ENCODE peak calls at places on chromosome X, in nine cellular contexts. R, Z, T, C, L, Y, K, F and U are unnamed samples.

GRCh38 chrX:132037479-132037993 is 14.4 kb downstream of the STK26 start:
- DNase-seq in C (no peak), Y (no peak), R (no peak), Z (no peak), T (no peak), F (no peak), L (no peak), K (no peak), U (no peak)

GRCh38 chrX:24838624-24839023 is 144.9 kb downstream of the POLA1 start:
- DNase-seq in F (peak), Z (peak), C (peak), K (peak), T (no peak), Y (peak), R (no peak), L (no peak), U (peak)

GRCh38 chrX:17470136-17470535 is 95.1 kb downstream of the NHS start:
- DNase-seq in K (no peak), R (no peak), Z (no peak), L (no peak), C (no peak), F (no peak), Y (peak), T (no peak), U (no peak)

GRCh38 chrX:3549442-3549875 is 164.0 kb downstream of the PRKX start:
- DNase-seq in L (no peak), T (no peak), F (peak), K (no peak), Y (peak), C (peak), Z (no peak), R (no peak), U (peak)

GRCh38 chrX:47854474-47854873 is 17.8 kb downstream of the ZNF81 start:
- DNase-seq in L (no peak), K (peak), Y (no peak), C (no peak), F (no peak), T (no peak), Z (no peak), R (no peak), U (no peak)

GRCh38 chrX:69096963-69097362 is 68.3 kb downstream of the PJA1 start:
- DNase-seq in R (no peak), T (no peak), F (no peak), Z (no peak), Y (no peak), C (no peak), L (no peak), K (no peak), U (no peak)

GRCh38 chrX:40380649-40381488 is 199.9 kb upstream of the ATP6AP2 start:
- DNase-seq in Y (no peak), L (no peak), T (no peak), F (no peak), R (no peak), C (peak), Z (no peak), K (no peak), U (no peak)

GRCh38 chrX:120452131-120452530 is 17.0 kb downstream of the LAMP2 start:
- DNase-seq in F (no peak), C (peak), Y (no peak), R (no peak), K (peak), T (no peak), L (no peak), Z (no peak), U (peak)

GRCh38 chrX:31165241-31166035 is 93.6 kb upstream of the FTHL17 start:
- DNase-seq in K (no peak), T (no peak), Z (no peak), Y (no peak), L (no peak), F (no peak), R (no peak), C (no peak), U (peak)

GRCh38 chrX:38347136-38347535 is 5.3 kb upstream of the OTC start:
- DNase-seq in F (no peak), Z (no peak), T (no peak), K (no peak), C (no peak), R (no peak), L (no peak), Y (peak), U (peak)

GRCh38 chrX:84175274-84175673 is 12.7 kb downstream of the RPS6KA6 start:
- DNase-seq in R (no peak), K (no peak), T (no peak), Y (no peak), Z (no peak), L (no peak), F (no peak), C (no peak), U (no peak)

GRCh38 chrX:42524374-42524773 is 253.6 kb downstream of the PPP1R2C start:
- DNase-seq in F (no peak), Z (no peak), Y (no peak), R (no peak), C (no peak), K (no peak), L (no peak), T (no peak), U (no peak)

GRCh38 chrX:13170966-13171558 is 126.6 kb upstream of the FAM9C start:
- DNase-seq in K (no peak), F (no peak), L (no peak), C (no peak), Z (no peak), R (no peak), Y (no peak), T (no peak), U (no peak)

GRCh38 chrX:106286053-106286650 is 118.0 kb downstream of the PWWP3B start:
- DNase-seq in C (no peak), L (no peak), F (no peak), Y (peak), T (no peak), Z (no peak), R (no peak), K (no peak), U (no peak)

GRCh38 chrX:74325130-74326059 is 21.4 kb downstream of the ZCCHC13 start:
- DNase-seq in C (peak), Y (no peak), L (no peak), Z (no peak), T (no peak), R (no peak), F (no peak), K (no peak), U (no peak)

GRCh38 chrX:120790118-120790517 is 85.5 kb downstream of the CT47B1 start:
- DNase-seq in Y (peak), T (peak), K (peak), C (peak), Z (peak), R (no peak), F (peak), L (no peak), U (peak)

GRCh38 chrX:23292979-23293651 is 41.5 kb upstream of the PTCHD1 start:
- DNase-seq in C (no peak), Z (no peak), L (no peak), T (peak), R (no peak), K (no peak), F (no peak), Y (peak), U (no peak)

GRCh38 chrX:1292581-1293310 is 24.1 kb downstream of the CSF2RA start:
- DNase-seq in Y (no peak), T (no peak), C (no peak), L (no peak), F (no peak), Z (no peak), R (no peak), K (no peak), U (no peak)

GRCh38 chrX:94662665-94663064 is 988.7 kb downstream of the FAM133A start:
- DNase-seq in Z (no peak), L (no peak), T (no peak), K (no peak), Y (no peak), R (no peak), C (peak), F (no peak), U (no peak)